ENCODE peak calls at places on chromosomes 4 and X, in four cellular contexts. One of them, this sample, is unnamed. For H3K9me3, the result is how much of the 10 kb centered on the place peaks cover.

GRCh38 chrX:112642349-112642748 is 37.4 kb downstream of the LHFPL1 start:
- DNase-seq in kidney: no peak
- DNase-seq in Peyer's patch: no peak
- DNase-seq in HepG2: peak
- DNase-seq in this sample: no peak

GRCh38 chr4:94472056-94472826 is 20.5 kb downstream of the PDLIM5 start:
- DNase-seq in kidney: no peak
- DNase-seq in Peyer's patch: no peak
- DNase-seq in HepG2: peak
- DNase-seq in this sample: no peak

GRCh38 chr4:152460488-152460887 is 75.4 kb downstream of the FBXW7 start:
- DNase-seq in HepG2: peak
- DNase-seq in kidney: no peak
- DNase-seq in Peyer's patch: no peak
- DNase-seq in this sample: no peak

GRCh38 chrX:24229400-24229879 is 79.9 kb downstream of the ZFX start:
- DNase-seq in Peyer's patch: no peak
- DNase-seq in HepG2: no peak
- DNase-seq in kidney: no peak
- DNase-seq in this sample: no peak

GRCh38 chr4:123397276-123398150 is 918 bp downstream of the SPRY1 start:
- DNase-seq in Peyer's patch: peak
- DNase-seq in kidney: peak
- DNase-seq in HepG2: peak
- DNase-seq in this sample: peak

GRCh38 chrX:39903937-39904336 is 193.8 kb downstream of the BCOR start:
- DNase-seq in HepG2: no peak
- DNase-seq in kidney: no peak
- DNase-seq in Peyer's patch: no peak
- DNase-seq in this sample: no peak

GRCh38 chrX:47175588-47175980 is 18.0 kb upstream of the UBA1 start:
- DNase-seq in kidney: peak
- DNase-seq in HepG2: no peak
- DNase-seq in Peyer's patch: no peak
- DNase-seq in this sample: no peak

GRCh38 chr4:182453830-182454229 is 210.6 kb downstream of the TENM3 start:
- DNase-seq in kidney: no peak
- DNase-seq in Peyer's patch: no peak
- DNase-seq in HepG2: no peak
- DNase-seq in this sample: no peak

GRCh38 chr4:146450524-146450923 is 71.2 kb downstream of the SLC10A7 start:
- DNase-seq in Peyer's patch: no peak
- DNase-seq in HepG2: no peak
- DNase-seq in kidney: no peak
- DNase-seq in this sample: no peak

GRCh38 chr4:89539797-89540711 is 232.5 kb upstream of the GPRIN3 start:
- DNase-seq in HepG2: no peak
- DNase-seq in Peyer's patch: no peak
- DNase-seq in kidney: no peak
- DNase-seq in this sample: no peak

GRCh38 chr4:74104145-74104544 is 5.2 kb upstream of the CXCL2 start:
- DNase-seq in kidney: no peak
- DNase-seq in Peyer's patch: no peak
- DNase-seq in HepG2: no peak
- DNase-seq in this sample: no peak

GRCh38 chr4:126627255-126627654 is 1005.5 kb upstream of the INTU start:
- DNase-seq in Peyer's patch: no peak
- DNase-seq in HepG2: no peak
- DNase-seq in kidney: no peak
- DNase-seq in this sample: no peak

GRCh38 chr4:173415885-173416658 is 17.2 kb upstream of the SCRG1 start:
- DNase-seq in Peyer's patch: no peak
- DNase-seq in HepG2: no peak
- DNase-seq in kidney: peak
- DNase-seq in this sample: no peak

GRCh38 chrX:68746988-68747387 is 81.8 kb upstream of the EFNB1 start:
- DNase-seq in Peyer's patch: no peak
- DNase-seq in kidney: no peak
- DNase-seq in HepG2: no peak
- DNase-seq in this sample: no peak

GRCh38 chr4:97500423-97500822 is 642.9 kb downstream of the STPG2 start:
- DNase-seq in Peyer's patch: no peak
- DNase-seq in kidney: no peak
- DNase-seq in HepG2: no peak
- DNase-seq in this sample: no peak

GRCh38 chr4:14701896-14702295 is 300.4 kb upstream of the CPEB2 start:
- DNase-seq in HepG2: no peak
- DNase-seq in kidney: no peak
- DNase-seq in Peyer's patch: no peak
- DNase-seq in this sample: no peak

GRCh38 chr4:169024762-169025161 is 14.7 kb upstream of the CBR4 start:
- DNase-seq in HepG2: no peak
- DNase-seq in Peyer's patch: no peak
- DNase-seq in kidney: no peak
- DNase-seq in this sample: no peak

GRCh38 chrX:130395341-130395740 is 6.4 kb upstream of the RBMX2 start:
- DNase-seq in Peyer's patch: no peak
- DNase-seq in kidney: no peak
- DNase-seq in HepG2: no peak
- DNase-seq in this sample: no peak

GRCh38 chr4:53010320-53010719 is 148.2 kb downstream of the RASL11B start:
- DNase-seq in kidney: no peak
- DNase-seq in HepG2: no peak
- DNase-seq in Peyer's patch: no peak
- DNase-seq in this sample: no peak

GRCh38 chrX:18873189-18873791 is 110.6 kb downstream of the PHKA2 start:
- DNase-seq in Peyer's patch: no peak
- DNase-seq in kidney: no peak
- DNase-seq in HepG2: no peak
- DNase-seq in this sample: no peak

GRCh38 chr4:110518889-110519490 is 43.0 kb downstream of the ENPEP start:
- DNase-seq in Peyer's patch: no peak
- DNase-seq in HepG2: peak
- DNase-seq in kidney: no peak
- DNase-seq in this sample: peak

GRCh38 chr4:33841120-33841519 is 2403.2 kb downstream of the ARAP2 start:
- DNase-seq in kidney: no peak
- DNase-seq in HepG2: no peak
- DNase-seq in Peyer's patch: no peak
- DNase-seq in this sample: no peak

GRCh38 chr4:108384544-108384943 is 215.8 kb upstream of the LEF1 start:
- DNase-seq in Peyer's patch: no peak
- DNase-seq in HepG2: no peak
- DNase-seq in kidney: no peak
- DNase-seq in this sample: no peak

GRCh38 chr4:108561086-108561485 is 59.3 kb upstream of the RPL34 start:
- DNase-seq in HepG2: no peak
- DNase-seq in kidney: no peak
- DNase-seq in Peyer's patch: no peak
- DNase-seq in this sample: no peak

GRCh38 chrX:57583477-57583876 is 8.3 kb upstream of the ZXDB start:
- DNase-seq in HepG2: no peak
- DNase-seq in Peyer's patch: no peak
- DNase-seq in kidney: no peak
- DNase-seq in this sample: no peak

GRCh38 chr4:94895081-94895480 is 137.3 kb downstream of the BMPR1B start:
- DNase-seq in kidney: no peak
- DNase-seq in Peyer's patch: no peak
- DNase-seq in HepG2: no peak
- DNase-seq in this sample: no peak

GRCh38 chr4:146098978-146099377 is 76.5 kb upstream of the LSM6 start:
- DNase-seq in kidney: no peak
- DNase-seq in Peyer's patch: no peak
- DNase-seq in HepG2: no peak
- DNase-seq in this sample: no peak

GRCh38 chr4:100164808-100165760 is 25.2 kb downstream of the DDIT4L start:
- DNase-seq in HepG2: no peak
- DNase-seq in Peyer's patch: no peak
- DNase-seq in kidney: no peak
- DNase-seq in this sample: no peak

GRCh38 chr4:147674073-147674472 is 9.9 kb downstream of the PRMT9 start:
- DNase-seq in Peyer's patch: no peak
- DNase-seq in kidney: no peak
- DNase-seq in HepG2: no peak
- DNase-seq in this sample: no peak

GRCh38 chr4:56055027-56055976 is 106.6 kb downstream of the CEP135 start:
- DNase-seq in Peyer's patch: no peak
- DNase-seq in kidney: no peak
- DNase-seq in HepG2: no peak
- DNase-seq in this sample: no peak

GRCh38 chr4:138953962-138954371 is 61.6 kb upstream of the NOCT start:
- DNase-seq in HepG2: no peak
- DNase-seq in Peyer's patch: no peak
- DNase-seq in kidney: no peak
- DNase-seq in this sample: no peak

GRCh38 chr4:49221209-49221608 is 235.1 kb downstream of the CWH43 start:
- DNase-seq in Peyer's patch: no peak
- DNase-seq in kidney: peak
- DNase-seq in HepG2: no peak
- DNase-seq in this sample: no peak

DNA sequence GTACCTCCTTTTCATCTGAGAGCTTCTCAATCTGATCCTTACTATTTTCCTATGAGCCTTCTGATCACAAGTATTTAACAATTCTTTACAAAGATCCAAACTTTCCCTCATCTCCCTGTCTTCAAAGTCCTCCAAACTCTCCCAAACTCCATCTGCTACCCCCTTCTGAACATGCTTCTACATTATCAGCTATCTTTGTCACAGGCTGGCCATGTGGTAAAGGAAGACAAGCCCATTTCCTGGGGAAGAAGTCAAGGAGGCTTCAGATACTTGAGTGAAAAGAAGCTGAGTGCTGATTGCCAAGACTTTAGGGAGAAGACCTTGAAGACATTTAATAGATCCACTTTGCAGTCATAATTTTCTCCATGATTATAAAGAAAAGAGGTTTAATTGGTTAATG is 231.4 kb downstream of the CWH43 start:
- DNase-seq in Peyer's patch: no peak
- DNase-seq in kidney: no peak
- DNase-seq in HepG2: no peak
- DNase-seq in this sample: no peak
- H3K9me3 ChIP-seq in Peyer's patch: under half
- H3K9me3 ChIP-seq in kidney: under half
- H3K9me3 ChIP-seq in HepG2: half or more
- H3K9me3 ChIP-seq in this sample: under half

GRCh38 chr4:184548321-184548650 is 73.9 kb upstream of the IRF2 start:
- DNase-seq in kidney: no peak
- DNase-seq in Peyer's patch: no peak
- DNase-seq in HepG2: no peak
- DNase-seq in this sample: no peak

GRCh38 chr4:184553891-184554290 is 79.5 kb upstream of the IRF2 start:
- DNase-seq in kidney: no peak
- DNase-seq in Peyer's patch: no peak
- DNase-seq in HepG2: peak
- DNase-seq in this sample: no peak

GRCh38 chr4:184544711-184545409 is 70.5 kb upstream of the IRF2 start:
- DNase-seq in HepG2: no peak
- DNase-seq in kidney: no peak
- DNase-seq in Peyer's patch: no peak
- DNase-seq in this sample: no peak

GRCh38 chr4:184550476-184550875 is 76.1 kb upstream of the IRF2 start:
- DNase-seq in HepG2: no peak
- DNase-seq in kidney: no peak
- DNase-seq in Peyer's patch: no peak
- DNase-seq in this sample: no peak

DNA sequence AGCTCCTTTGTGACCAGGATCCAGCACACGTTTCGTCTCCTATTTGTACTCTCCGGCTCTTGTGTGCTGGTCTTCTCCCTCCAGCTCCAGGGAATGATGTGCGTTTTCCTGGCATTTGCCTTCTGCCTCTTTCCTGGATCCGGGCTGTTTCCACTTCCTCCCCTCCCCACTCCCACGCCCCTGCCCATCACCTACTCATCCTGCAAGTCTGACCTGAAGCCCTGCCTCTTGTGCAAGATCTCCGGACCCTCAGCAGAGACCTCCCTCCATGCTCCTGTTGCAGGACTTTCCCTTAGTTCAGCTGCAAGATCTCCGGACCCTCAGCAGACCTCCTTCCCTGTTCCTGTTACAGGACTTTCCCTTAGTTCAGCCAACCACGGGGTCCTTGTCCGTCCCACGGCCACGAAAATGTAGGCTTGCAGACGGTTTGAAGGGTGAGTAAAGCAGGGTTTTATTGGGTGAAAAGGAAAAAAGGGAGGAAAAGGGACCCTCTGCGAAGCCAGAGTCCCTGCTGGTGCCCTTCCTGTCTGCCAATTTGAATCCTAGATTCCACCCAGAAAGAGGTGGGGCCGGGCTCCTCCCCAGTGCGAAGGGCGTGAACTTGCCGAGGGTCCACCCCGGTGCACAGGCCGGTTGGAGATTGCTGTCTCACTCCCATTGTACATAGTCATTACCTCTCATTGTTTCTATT is 74.4 kb upstream of the IRF2 start:
- DNase-seq in HepG2: peak
- DNase-seq in Peyer's patch: no peak
- DNase-seq in kidney: no peak
- DNase-seq in this sample: no peak
- H3K4me3 ChIP-seq in HepG2: peak
- H3K4me3 ChIP-seq in Peyer's patch: peak
- H3K4me3 ChIP-seq in kidney: no peak
- H3K4me3 ChIP-seq in this sample: no peak

GRCh38 chrX:2147928-2148327 is 352.8 kb downstream of the DHRSX start:
- DNase-seq in HepG2: no peak
- DNase-seq in Peyer's patch: no peak
- DNase-seq in kidney: no peak
- DNase-seq in this sample: no peak
- H3K9me3 ChIP-seq in HepG2: under half
- H3K9me3 ChIP-seq in Peyer's patch: under half
- H3K9me3 ChIP-seq in kidney: under half
- H3K9me3 ChIP-seq in this sample: under half

DNA sequence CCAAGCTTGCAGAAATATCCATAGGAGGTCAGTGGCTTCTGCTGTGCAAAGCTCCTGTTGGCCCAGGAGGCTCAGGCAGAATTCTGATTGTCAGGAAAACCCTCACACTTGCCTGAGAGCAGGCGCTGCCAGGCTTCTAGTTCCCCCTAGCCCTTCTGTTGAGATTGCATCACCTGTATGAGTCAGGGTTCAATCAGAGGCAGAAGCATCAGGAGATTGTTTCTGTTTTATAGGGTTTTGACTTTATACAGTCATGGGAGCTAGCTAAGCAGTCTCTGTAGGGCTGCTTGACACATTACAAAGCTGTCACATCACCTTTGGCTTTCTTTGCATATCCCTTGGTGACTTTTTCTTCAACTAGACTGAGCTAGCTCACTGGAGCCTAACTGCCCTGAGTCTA is 27.8 kb downstream of the DIPK2B start:
- DNase-seq in kidney: no peak
- DNase-seq in HepG2: peak
- DNase-seq in Peyer's patch: no peak
- DNase-seq in this sample: no peak
- H3K4me3 ChIP-seq in kidney: no peak
- H3K4me3 ChIP-seq in HepG2: no peak
- H3K4me3 ChIP-seq in Peyer's patch: no peak
- H3K4me3 ChIP-seq in this sample: no peak

This sample was measured in effector memory CD4-positive, alpha-beta T cell.